ENCODE peak calls at places on chromosomes 13 and 19, in eight cellular contexts. One of them, this sample, is unnamed.

GRCh38 chr13:33228645-33229445 is 56.7 kb downstream of the STARD13 start:
- DNase-seq in mammary epithelial cell: no peak
- DNase-seq in fibroblast of lung: peak
- DNase-seq in GM23248: peak
- DNase-seq in hepatocyte: peak
- DNase-seq in PC-3: peak
- DNase-seq in MM.1S: peak
- DNase-seq in OCI-LY7: peak
- DNase-seq in this sample: no peak

GRCh38 chr19:38264486-38265212 is at the start of gene SPINT2:
- DNase-seq in mammary epithelial cell: no peak
- DNase-seq in fibroblast of lung: no peak
- DNase-seq in GM23248: peak
- DNase-seq in hepatocyte: no peak
- DNase-seq in PC-3: no peak
- DNase-seq in MM.1S: peak
- DNase-seq in OCI-LY7: peak
- DNase-seq in this sample: peak

GRCh38 chr19:54574051-54574450 is 461 bp downstream of the LILRA2 start:
- DNase-seq in mammary epithelial cell: no peak
- DNase-seq in fibroblast of lung: no peak
- DNase-seq in GM23248: no peak
- DNase-seq in hepatocyte: no peak
- DNase-seq in PC-3: no peak
- DNase-seq in MM.1S: no peak
- DNase-seq in OCI-LY7: no peak
- DNase-seq in this sample: no peak

GRCh38 chr13:60329221-60329983 is 67.6 kb upstream of the TDRD3 start:
- DNase-seq in mammary epithelial cell: peak
- DNase-seq in fibroblast of lung: peak
- DNase-seq in GM23248: peak
- DNase-seq in hepatocyte: peak
- DNase-seq in PC-3: peak
- DNase-seq in MM.1S: peak
- DNase-seq in OCI-LY7: peak
- DNase-seq in this sample: peak

GRCh38 chr13:75505327-75505726 is 23.4 kb upstream of the TBC1D4 start:
- DNase-seq in mammary epithelial cell: no peak
- DNase-seq in fibroblast of lung: no peak
- DNase-seq in GM23248: no peak
- DNase-seq in hepatocyte: no peak
- DNase-seq in PC-3: no peak
- DNase-seq in MM.1S: no peak
- DNase-seq in OCI-LY7: no peak
- DNase-seq in this sample: no peak

GRCh38 chr19:7415163-7415856 is 66.6 kb downstream of the ARHGEF18 start:
- DNase-seq in mammary epithelial cell: no peak
- DNase-seq in fibroblast of lung: peak
- DNase-seq in GM23248: no peak
- DNase-seq in hepatocyte: peak
- DNase-seq in PC-3: no peak
- DNase-seq in MM.1S: no peak
- DNase-seq in OCI-LY7: no peak
- DNase-seq in this sample: no peak

GRCh38 chr13:112055417-112056206 is 11.3 kb upstream of the SOX1 start:
- DNase-seq in mammary epithelial cell: no peak
- DNase-seq in fibroblast of lung: no peak
- DNase-seq in GM23248: no peak
- DNase-seq in hepatocyte: no peak
- DNase-seq in PC-3: no peak
- DNase-seq in MM.1S: no peak
- DNase-seq in OCI-LY7: no peak
- DNase-seq in this sample: peak

GRCh38 chr13:74751739-74752138 is 617.5 kb upstream of the KLF12 start:
- DNase-seq in mammary epithelial cell: no peak
- DNase-seq in fibroblast of lung: no peak
- DNase-seq in GM23248: no peak
- DNase-seq in hepatocyte: no peak
- DNase-seq in PC-3: no peak
- DNase-seq in MM.1S: no peak
- DNase-seq in OCI-LY7: no peak
- DNase-seq in this sample: no peak

GRCh38 chr13:97257800-97258799 is 36.0 kb downstream of the MBNL2 start:
- DNase-seq in mammary epithelial cell: peak
- DNase-seq in fibroblast of lung: peak
- DNase-seq in GM23248: peak
- DNase-seq in hepatocyte: peak
- DNase-seq in PC-3: peak
- DNase-seq in MM.1S: peak
- DNase-seq in OCI-LY7: no peak
- DNase-seq in this sample: peak

GRCh38 chr13:27035892-27036235 is 135.7 kb downstream of the USP12 start:
- DNase-seq in mammary epithelial cell: peak
- DNase-seq in fibroblast of lung: no peak
- DNase-seq in GM23248: no peak
- DNase-seq in hepatocyte: no peak
- DNase-seq in PC-3: peak
- DNase-seq in MM.1S: no peak
- DNase-seq in OCI-LY7: no peak
- DNase-seq in this sample: peak

GRCh38 chr13:66940113-66940512 is 290.0 kb downstream of the PCDH9 start:
- DNase-seq in mammary epithelial cell: peak
- DNase-seq in fibroblast of lung: no peak
- DNase-seq in GM23248: no peak
- DNase-seq in hepatocyte: no peak
- DNase-seq in PC-3: no peak
- DNase-seq in MM.1S: no peak
- DNase-seq in OCI-LY7: no peak
- DNase-seq in this sample: no peak

GRCh38 chr13:111645598-111646463 is 325.4 kb downstream of the TEX29 start:
- DNase-seq in mammary epithelial cell: no peak
- DNase-seq in fibroblast of lung: no peak
- DNase-seq in GM23248: no peak
- DNase-seq in hepatocyte: no peak
- DNase-seq in PC-3: no peak
- DNase-seq in MM.1S: no peak
- DNase-seq in OCI-LY7: no peak
- DNase-seq in this sample: no peak

GRCh38 chr19:2064788-2065524 is 13.9 kb upstream of the MKNK2 start:
- DNase-seq in mammary epithelial cell: no peak
- DNase-seq in fibroblast of lung: no peak
- DNase-seq in GM23248: peak
- DNase-seq in hepatocyte: peak
- DNase-seq in PC-3: no peak
- DNase-seq in MM.1S: no peak
- DNase-seq in OCI-LY7: no peak
- DNase-seq in this sample: no peak

GRCh38 chr19:32208060-32208459 is 137.3 kb upstream of the ZNF507 start:
- DNase-seq in mammary epithelial cell: no peak
- DNase-seq in fibroblast of lung: no peak
- DNase-seq in GM23248: no peak
- DNase-seq in hepatocyte: no peak
- DNase-seq in PC-3: no peak
- DNase-seq in MM.1S: no peak
- DNase-seq in OCI-LY7: no peak
- DNase-seq in this sample: no peak

GRCh38 chr13:31957772-31958171 is 73.8 kb upstream of the FRY start:
- DNase-seq in mammary epithelial cell: no peak
- DNase-seq in fibroblast of lung: no peak
- DNase-seq in GM23248: no peak
- DNase-seq in hepatocyte: no peak
- DNase-seq in PC-3: no peak
- DNase-seq in MM.1S: no peak
- DNase-seq in OCI-LY7: no peak
- DNase-seq in this sample: no peak

GRCh38 chr13:31956944-31957644 is 74.5 kb upstream of the FRY start:
- DNase-seq in mammary epithelial cell: no peak
- DNase-seq in fibroblast of lung: peak
- DNase-seq in GM23248: peak
- DNase-seq in hepatocyte: no peak
- DNase-seq in PC-3: no peak
- DNase-seq in MM.1S: no peak
- DNase-seq in OCI-LY7: no peak
- DNase-seq in this sample: no peak

GRCh38 chr13:31951215-31951678 is 80.3 kb upstream of the FRY start:
- DNase-seq in mammary epithelial cell: peak
- DNase-seq in fibroblast of lung: no peak
- DNase-seq in GM23248: peak
- DNase-seq in hepatocyte: peak
- DNase-seq in PC-3: peak
- DNase-seq in MM.1S: peak
- DNase-seq in OCI-LY7: no peak
- DNase-seq in this sample: no peak

GRCh38 chr13:31952641-31953380 is 78.8 kb upstream of the FRY start:
- DNase-seq in mammary epithelial cell: no peak
- DNase-seq in fibroblast of lung: no peak
- DNase-seq in GM23248: no peak
- DNase-seq in hepatocyte: no peak
- DNase-seq in PC-3: no peak
- DNase-seq in MM.1S: no peak
- DNase-seq in OCI-LY7: no peak
- DNase-seq in this sample: no peak

DNA sequence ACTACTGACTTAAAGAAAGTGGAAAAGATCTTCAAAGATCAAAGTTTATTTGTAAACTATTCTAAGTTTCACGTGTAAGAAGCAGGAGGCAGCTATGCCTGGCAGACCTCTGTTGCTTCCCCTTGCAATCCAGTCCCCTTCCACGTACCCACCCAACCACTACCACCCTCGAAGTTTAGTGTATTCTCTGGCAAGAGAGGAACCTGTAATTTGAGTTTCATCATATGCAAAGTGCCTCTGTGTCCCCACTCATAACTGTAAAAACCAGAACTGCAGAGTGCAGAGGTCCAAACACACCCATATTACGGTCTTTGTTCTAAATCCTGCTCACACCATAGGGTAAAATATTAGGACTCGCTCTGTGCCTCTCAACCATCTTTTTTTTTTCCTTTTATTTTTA is 75.8 kb upstream of the FRY start:
- DNase-seq in mammary epithelial cell: no peak
- DNase-seq in fibroblast of lung: no peak
- DNase-seq in GM23248: no peak
- DNase-seq in hepatocyte: no peak
- DNase-seq in PC-3: no peak
- DNase-seq in MM.1S: no peak
- DNase-seq in OCI-LY7: no peak
- DNase-seq in this sample: no peak
- H2AFZ ChIP-seq in mammary epithelial cell: no peak
- H2AFZ ChIP-seq in fibroblast of lung: no peak
- H2AFZ ChIP-seq in GM23248: no peak
- H2AFZ ChIP-seq in hepatocyte: no peak
- H2AFZ ChIP-seq in PC-3: no peak
- H2AFZ ChIP-seq in MM.1S: no peak
- H2AFZ ChIP-seq in OCI-LY7: no peak
- H2AFZ ChIP-seq in this sample: no peak

DNA sequence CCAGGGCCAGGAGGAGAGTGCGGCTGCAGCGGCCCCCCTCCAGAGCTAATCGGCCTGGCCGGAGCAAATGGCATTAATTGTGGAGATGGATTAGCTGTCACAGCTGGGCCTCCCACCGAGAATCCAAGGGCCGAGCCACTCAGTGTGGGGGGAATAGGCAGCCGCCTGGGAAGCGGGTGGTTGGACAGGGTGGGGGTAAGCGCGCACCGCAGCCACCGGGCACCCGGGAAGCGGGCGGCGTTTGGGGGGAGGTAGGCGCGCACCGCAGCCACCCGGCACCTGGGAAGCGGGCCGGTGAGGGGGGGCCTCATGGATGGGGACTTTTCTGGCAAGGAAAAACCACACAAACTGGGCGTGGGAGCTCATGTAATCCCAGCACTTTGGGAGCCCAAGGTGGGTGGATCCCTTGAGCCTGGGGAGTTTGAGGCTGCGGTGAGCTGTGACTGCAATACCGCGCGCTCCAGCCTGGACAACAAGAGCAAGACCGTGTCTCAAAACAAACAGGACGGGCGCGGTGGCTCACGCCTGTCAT is 9.7 kb downstream of the R3HDM4 start:
- DNase-seq in mammary epithelial cell: no peak
- DNase-seq in fibroblast of lung: peak
- DNase-seq in GM23248: no peak
- DNase-seq in hepatocyte: no peak
- DNase-seq in PC-3: no peak
- DNase-seq in MM.1S: no peak
- DNase-seq in OCI-LY7: no peak
- DNase-seq in this sample: no peak
- H3K4me2 ChIP-seq in mammary epithelial cell: no peak
- H3K4me2 ChIP-seq in fibroblast of lung: no peak
- H3K4me2 ChIP-seq in GM23248: no peak
- H3K4me2 ChIP-seq in hepatocyte: no peak
- H3K4me2 ChIP-seq in PC-3: no peak
- H3K4me2 ChIP-seq in MM.1S: no peak
- H3K4me2 ChIP-seq in OCI-LY7: no peak
- H3K4me2 ChIP-seq in this sample: no peak

DNA sequence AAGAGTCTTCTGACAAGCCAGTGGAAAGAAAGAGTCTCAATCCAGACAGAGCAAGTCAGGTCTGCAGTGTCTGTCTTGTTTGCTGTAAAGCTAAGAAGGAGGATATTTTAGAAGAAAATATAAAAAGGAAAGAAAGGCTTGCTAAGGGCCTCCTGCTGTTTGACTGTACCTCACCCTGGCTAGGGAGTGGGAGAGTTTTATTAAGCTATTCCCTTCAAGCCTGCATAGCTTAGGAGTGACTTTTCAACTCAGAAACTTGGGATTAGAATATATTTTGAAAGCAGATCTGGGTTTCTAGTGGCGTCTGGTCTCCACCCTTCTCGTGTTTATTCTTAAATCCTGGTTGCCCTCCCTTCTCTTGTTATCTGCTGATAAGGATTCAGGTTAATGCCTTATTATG is 460.0 kb downstream of the COG6 start:
- DNase-seq in mammary epithelial cell: no peak
- DNase-seq in fibroblast of lung: no peak
- DNase-seq in GM23248: peak
- DNase-seq in hepatocyte: no peak
- DNase-seq in PC-3: no peak
- DNase-seq in MM.1S: no peak
- DNase-seq in OCI-LY7: no peak
- DNase-seq in this sample: no peak
- H2AFZ ChIP-seq in mammary epithelial cell: no peak
- H2AFZ ChIP-seq in fibroblast of lung: no peak
- H2AFZ ChIP-seq in GM23248: peak
- H2AFZ ChIP-seq in hepatocyte: peak
- H2AFZ ChIP-seq in PC-3: no peak
- H2AFZ ChIP-seq in MM.1S: no peak
- H2AFZ ChIP-seq in OCI-LY7: no peak
- H2AFZ ChIP-seq in this sample: no peak

DNA sequence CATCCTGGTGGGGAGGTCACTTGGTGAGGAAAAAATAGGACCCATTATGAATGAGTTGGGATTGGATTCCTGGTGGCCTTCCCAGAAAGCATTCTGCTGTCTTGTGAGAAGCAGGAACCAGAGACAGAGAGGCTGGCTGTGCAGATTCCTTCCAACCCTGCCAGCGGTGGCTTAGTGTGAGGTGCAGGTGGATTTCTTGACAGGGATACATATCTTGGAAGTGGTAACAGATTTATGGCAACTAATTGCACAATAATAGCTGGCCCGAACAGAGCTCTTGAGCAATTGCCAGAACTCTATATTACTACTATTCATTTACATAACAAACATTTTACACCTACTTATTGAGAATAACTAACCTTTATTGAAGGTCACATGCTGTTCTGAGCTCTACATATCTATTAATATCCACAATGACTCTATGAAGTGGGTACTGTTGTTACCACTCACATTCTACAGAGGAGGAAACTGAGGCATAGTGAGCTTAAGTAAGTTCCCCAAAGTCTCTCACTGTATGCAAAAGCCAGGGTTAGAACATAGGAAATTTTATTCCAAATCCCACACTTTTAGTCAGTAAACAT is 173.9 kb upstream of the SERP2 start:
- DNase-seq in mammary epithelial cell: no peak
- DNase-seq in fibroblast of lung: peak
- DNase-seq in GM23248: no peak
- DNase-seq in hepatocyte: peak
- DNase-seq in PC-3: peak
- DNase-seq in MM.1S: no peak
- DNase-seq in OCI-LY7: no peak
- DNase-seq in this sample: no peak
- H3K4me2 ChIP-seq in mammary epithelial cell: no peak
- H3K4me2 ChIP-seq in fibroblast of lung: no peak
- H3K4me2 ChIP-seq in GM23248: no peak
- H3K4me2 ChIP-seq in hepatocyte: no peak
- H3K4me2 ChIP-seq in PC-3: no peak
- H3K4me2 ChIP-seq in MM.1S: no peak
- H3K4me2 ChIP-seq in OCI-LY7: no peak
- H3K4me2 ChIP-seq in this sample: no peak

This sample was measured in H9.